ENCODE peak calls at places on chromosome 20, in nine cellular contexts. One of them, this sample, is unnamed.

GRCh38 chr20:2316847-2317495 is 21.2 kb downstream of the TGM3 start:
- DNase-seq in aorta: no peak
- DNase-seq in naive thymus-derived CD4-positive, alpha-beta T cell: no peak
- DNase-seq in OCI-LY7: no peak
- DNase-seq in left ventricle myocardium inferior: no peak
- DNase-seq in mammary epithelial cell: no peak
- DNase-seq in uterus: no peak
- DNase-seq in heart left ventricle: no peak
- DNase-seq in neuronal stem cell: no peak
- DNase-seq in this sample: no peak

GRCh38 chr20:13525225-13525940 is 113.3 kb downstream of the TASP1 start:
- DNase-seq in aorta: no peak
- DNase-seq in naive thymus-derived CD4-positive, alpha-beta T cell: no peak
- DNase-seq in OCI-LY7: no peak
- DNase-seq in left ventricle myocardium inferior: no peak
- DNase-seq in mammary epithelial cell: peak
- DNase-seq in uterus: no peak
- DNase-seq in heart left ventricle: no peak
- DNase-seq in neuronal stem cell: no peak
- DNase-seq in this sample: no peak

GRCh38 chr20:50237349-50237748 is 46.7 kb downstream of the CEBPB start:
- DNase-seq in aorta: peak
- DNase-seq in naive thymus-derived CD4-positive, alpha-beta T cell: no peak
- DNase-seq in OCI-LY7: no peak
- DNase-seq in left ventricle myocardium inferior: no peak
- DNase-seq in mammary epithelial cell: peak
- DNase-seq in uterus: no peak
- DNase-seq in heart left ventricle: no peak
- DNase-seq in neuronal stem cell: no peak
- DNase-seq in this sample: no peak

GRCh38 chr20:7650481-7650880 is 289.8 kb downstream of the HAO1 start:
- DNase-seq in aorta: no peak
- DNase-seq in naive thymus-derived CD4-positive, alpha-beta T cell: no peak
- DNase-seq in OCI-LY7: peak
- DNase-seq in left ventricle myocardium inferior: no peak
- DNase-seq in mammary epithelial cell: peak
- DNase-seq in uterus: no peak
- DNase-seq in heart left ventricle: peak
- DNase-seq in neuronal stem cell: no peak
- DNase-seq in this sample: no peak

GRCh38 chr20:63968136-63968927 is 1.4 kb downstream of the ZNF512B start:
- DNase-seq in aorta: no peak
- DNase-seq in naive thymus-derived CD4-positive, alpha-beta T cell: no peak
- DNase-seq in OCI-LY7: no peak
- DNase-seq in left ventricle myocardium inferior: peak
- DNase-seq in mammary epithelial cell: no peak
- DNase-seq in uterus: peak
- DNase-seq in heart left ventricle: peak
- DNase-seq in neuronal stem cell: no peak
- DNase-seq in this sample: no peak

GRCh38 chr20:44050925-44051660 is 135.9 kb downstream of the JPH2 start:
- DNase-seq in aorta: no peak
- DNase-seq in naive thymus-derived CD4-positive, alpha-beta T cell: no peak
- DNase-seq in OCI-LY7: no peak
- DNase-seq in left ventricle myocardium inferior: no peak
- DNase-seq in mammary epithelial cell: no peak
- DNase-seq in uterus: no peak
- DNase-seq in heart left ventricle: no peak
- DNase-seq in neuronal stem cell: no peak
- DNase-seq in this sample: no peak

GRCh38 chr20:47749367-47749766 is 35.9 kb downstream of the SULF2 start:
- DNase-seq in aorta: peak
- DNase-seq in naive thymus-derived CD4-positive, alpha-beta T cell: no peak
- DNase-seq in OCI-LY7: no peak
- DNase-seq in left ventricle myocardium inferior: peak
- DNase-seq in mammary epithelial cell: no peak
- DNase-seq in uterus: peak
- DNase-seq in heart left ventricle: peak
- DNase-seq in neuronal stem cell: no peak
- DNase-seq in this sample: no peak

GRCh38 chr20:768426-768978 is at the start of gene SLC52A3:
- DNase-seq in aorta: no peak
- DNase-seq in naive thymus-derived CD4-positive, alpha-beta T cell: no peak
- DNase-seq in OCI-LY7: no peak
- DNase-seq in left ventricle myocardium inferior: peak
- DNase-seq in mammary epithelial cell: peak
- DNase-seq in uterus: peak
- DNase-seq in heart left ventricle: peak
- DNase-seq in neuronal stem cell: no peak
- DNase-seq in this sample: peak

GRCh38 chr20:31559704-31560093 is 45.4 kb upstream of the ID1 start:
- DNase-seq in aorta: no peak
- DNase-seq in naive thymus-derived CD4-positive, alpha-beta T cell: no peak
- DNase-seq in OCI-LY7: no peak
- DNase-seq in left ventricle myocardium inferior: no peak
- DNase-seq in mammary epithelial cell: no peak
- DNase-seq in uterus: no peak
- DNase-seq in heart left ventricle: no peak
- DNase-seq in neuronal stem cell: no peak
- DNase-seq in this sample: no peak

GRCh38 chr20:40050596-40050995 is 638.4 kb downstream of the MAFB start:
- DNase-seq in aorta: no peak
- DNase-seq in naive thymus-derived CD4-positive, alpha-beta T cell: no peak
- DNase-seq in OCI-LY7: no peak
- DNase-seq in left ventricle myocardium inferior: no peak
- DNase-seq in mammary epithelial cell: peak
- DNase-seq in uterus: no peak
- DNase-seq in heart left ventricle: no peak
- DNase-seq in neuronal stem cell: no peak
- DNase-seq in this sample: no peak

GRCh38 chr20:4045741-4046140 is 30.4 kb upstream of the RNF24 start:
- DNase-seq in aorta: no peak
- DNase-seq in naive thymus-derived CD4-positive, alpha-beta T cell: no peak
- DNase-seq in OCI-LY7: no peak
- DNase-seq in left ventricle myocardium inferior: no peak
- DNase-seq in mammary epithelial cell: peak
- DNase-seq in uterus: no peak
- DNase-seq in heart left ventricle: no peak
- DNase-seq in neuronal stem cell: no peak
- DNase-seq in this sample: no peak

GRCh38 chr20:9203081-9203447 is 134.2 kb downstream of the PLCB4 start:
- DNase-seq in aorta: no peak
- DNase-seq in naive thymus-derived CD4-positive, alpha-beta T cell: no peak
- DNase-seq in OCI-LY7: no peak
- DNase-seq in left ventricle myocardium inferior: no peak
- DNase-seq in mammary epithelial cell: no peak
- DNase-seq in uterus: no peak
- DNase-seq in heart left ventricle: no peak
- DNase-seq in neuronal stem cell: no peak
- DNase-seq in this sample: no peak

GRCh38 chr20:48526936-48527335 is 300.9 kb downstream of the PREX1 start:
- DNase-seq in aorta: no peak
- DNase-seq in naive thymus-derived CD4-positive, alpha-beta T cell: no peak
- DNase-seq in OCI-LY7: no peak
- DNase-seq in left ventricle myocardium inferior: no peak
- DNase-seq in mammary epithelial cell: no peak
- DNase-seq in uterus: no peak
- DNase-seq in heart left ventricle: no peak
- DNase-seq in neuronal stem cell: no peak
- DNase-seq in this sample: no peak

GRCh38 chr20:12798286-12798685 is 210.5 kb upstream of the SPTLC3 start:
- DNase-seq in aorta: no peak
- DNase-seq in naive thymus-derived CD4-positive, alpha-beta T cell: no peak
- DNase-seq in OCI-LY7: no peak
- DNase-seq in left ventricle myocardium inferior: no peak
- DNase-seq in mammary epithelial cell: no peak
- DNase-seq in uterus: no peak
- DNase-seq in heart left ventricle: no peak
- DNase-seq in neuronal stem cell: no peak
- DNase-seq in this sample: no peak

DNA sequence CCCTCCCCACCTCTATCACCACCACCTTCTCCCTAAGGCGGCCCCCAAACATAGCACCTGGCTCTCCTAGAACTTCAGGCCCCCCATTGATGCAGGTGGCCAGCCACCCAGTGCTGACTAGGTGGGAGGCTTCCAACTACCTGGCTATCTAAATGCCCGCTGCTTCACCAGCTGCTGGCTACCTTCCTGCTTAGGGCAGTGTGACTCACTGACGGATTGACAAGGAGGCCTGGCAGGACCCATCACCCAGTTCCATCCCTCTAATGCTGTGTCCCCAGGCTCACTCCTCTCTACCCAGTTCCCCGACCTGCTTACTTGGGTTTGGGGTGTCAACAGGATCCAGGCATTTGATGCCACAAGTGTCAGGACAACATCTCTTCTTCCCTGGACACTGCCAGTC is 1.1 kb downstream of the SLPI start:
- DNase-seq in aorta: no peak
- DNase-seq in naive thymus-derived CD4-positive, alpha-beta T cell: no peak
- DNase-seq in OCI-LY7: no peak
- DNase-seq in left ventricle myocardium inferior: no peak
- DNase-seq in mammary epithelial cell: no peak
- DNase-seq in uterus: no peak
- DNase-seq in heart left ventricle: no peak
- DNase-seq in neuronal stem cell: no peak
- DNase-seq in this sample: no peak
- H3K27ac ChIP-seq in aorta: no peak
- H3K27ac ChIP-seq in naive thymus-derived CD4-positive, alpha-beta T cell: no peak
- H3K27ac ChIP-seq in OCI-LY7: no peak
- H3K27ac ChIP-seq in left ventricle myocardium inferior: no peak
- H3K27ac ChIP-seq in mammary epithelial cell: no peak
- H3K27ac ChIP-seq in uterus: no peak
- H3K27ac ChIP-seq in heart left ventricle: no peak
- H3K27ac ChIP-seq in neuronal stem cell: no peak
- H3K27ac ChIP-seq in this sample: no peak

GRCh38 chr20:58818585-58819285 is 32.0 kb downstream of the GNAS-AS1 start:
- DNase-seq in aorta: no peak
- DNase-seq in naive thymus-derived CD4-positive, alpha-beta T cell: no peak
- DNase-seq in OCI-LY7: no peak
- DNase-seq in left ventricle myocardium inferior: no peak
- DNase-seq in mammary epithelial cell: peak
- DNase-seq in uterus: no peak
- DNase-seq in heart left ventricle: no peak
- DNase-seq in neuronal stem cell: no peak
- DNase-seq in this sample: no peak
- H3K27ac ChIP-seq in aorta: no peak
- H3K27ac ChIP-seq in naive thymus-derived CD4-positive, alpha-beta T cell: no peak
- H3K27ac ChIP-seq in OCI-LY7: no peak
- H3K27ac ChIP-seq in left ventricle myocardium inferior: no peak
- H3K27ac ChIP-seq in mammary epithelial cell: no peak
- H3K27ac ChIP-seq in uterus: no peak
- H3K27ac ChIP-seq in heart left ventricle: no peak
- H3K27ac ChIP-seq in neuronal stem cell: no peak
- H3K27ac ChIP-seq in this sample: no peak

GRCh38 chr20:41427833-41428232 is 61.2 kb upstream of the EMILIN3 start:
- DNase-seq in aorta: no peak
- DNase-seq in naive thymus-derived CD4-positive, alpha-beta T cell: no peak
- DNase-seq in OCI-LY7: no peak
- DNase-seq in left ventricle myocardium inferior: no peak
- DNase-seq in mammary epithelial cell: no peak
- DNase-seq in uterus: no peak
- DNase-seq in heart left ventricle: no peak
- DNase-seq in neuronal stem cell: no peak
- DNase-seq in this sample: no peak

GRCh38 chr20:41437836-41438235 is 71.2 kb upstream of the EMILIN3 start:
- DNase-seq in aorta: no peak
- DNase-seq in naive thymus-derived CD4-positive, alpha-beta T cell: no peak
- DNase-seq in OCI-LY7: no peak
- DNase-seq in left ventricle myocardium inferior: no peak
- DNase-seq in mammary epithelial cell: peak
- DNase-seq in uterus: no peak
- DNase-seq in heart left ventricle: no peak
- DNase-seq in neuronal stem cell: no peak
- DNase-seq in this sample: no peak

GRCh38 chr20:41428285-41428684 is 61.7 kb upstream of the EMILIN3 start:
- DNase-seq in aorta: no peak
- DNase-seq in naive thymus-derived CD4-positive, alpha-beta T cell: peak
- DNase-seq in OCI-LY7: no peak
- DNase-seq in left ventricle myocardium inferior: no peak
- DNase-seq in mammary epithelial cell: peak
- DNase-seq in uterus: no peak
- DNase-seq in heart left ventricle: no peak
- DNase-seq in neuronal stem cell: no peak
- DNase-seq in this sample: no peak

GRCh38 chr20:41436679-41437078 is 70.1 kb upstream of the EMILIN3 start:
- DNase-seq in aorta: no peak
- DNase-seq in naive thymus-derived CD4-positive, alpha-beta T cell: peak
- DNase-seq in OCI-LY7: no peak
- DNase-seq in left ventricle myocardium inferior: no peak
- DNase-seq in mammary epithelial cell: peak
- DNase-seq in uterus: no peak
- DNase-seq in heart left ventricle: no peak
- DNase-seq in neuronal stem cell: no peak
- DNase-seq in this sample: no peak

DNA sequence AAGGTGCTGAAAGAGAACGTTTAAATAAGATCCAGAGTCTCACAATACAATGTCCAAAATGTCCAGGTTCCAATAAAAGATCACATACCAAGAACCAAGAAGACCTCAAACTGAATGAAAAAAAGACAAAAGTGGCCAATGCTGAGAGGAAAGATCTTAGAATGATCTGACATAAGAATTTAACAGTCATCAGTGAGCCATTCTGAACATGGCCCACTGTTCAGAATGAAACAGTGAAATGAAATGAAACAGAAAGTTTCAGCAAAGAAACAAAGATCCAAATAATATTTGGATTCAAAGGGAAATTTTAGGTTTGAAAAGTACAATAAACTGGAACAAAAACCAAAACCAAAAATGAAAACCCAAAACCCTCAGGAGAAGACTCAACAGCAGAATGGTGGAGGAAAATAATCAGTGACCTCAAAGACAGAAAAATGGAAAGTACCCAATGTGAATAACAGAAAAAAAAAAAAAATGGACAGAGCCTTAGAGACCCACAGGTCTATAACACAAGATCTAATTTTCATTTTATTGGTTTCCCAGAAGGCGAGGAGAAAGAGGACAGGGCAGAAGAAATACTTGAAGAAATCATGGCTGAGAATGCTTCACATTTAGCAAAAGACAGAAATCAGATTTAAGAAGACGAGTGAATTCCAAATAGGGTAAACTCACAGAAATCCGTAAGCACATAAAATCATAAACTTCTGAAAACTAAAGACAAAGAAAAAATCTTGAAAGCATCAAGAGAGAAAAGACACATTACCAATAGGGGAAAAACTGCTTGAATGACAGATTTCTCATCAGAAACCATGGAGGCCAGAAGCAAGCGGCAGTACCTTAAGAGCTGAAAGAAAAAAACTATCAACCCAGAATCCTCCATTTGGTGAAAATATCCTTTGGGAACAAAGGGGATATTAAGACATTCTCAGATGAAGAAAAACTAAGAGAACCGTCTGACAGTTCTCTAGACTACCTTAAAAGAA is 66.3 kb upstream of the EMILIN3 start:
- DNase-seq in aorta: no peak
- DNase-seq in naive thymus-derived CD4-positive, alpha-beta T cell: no peak
- DNase-seq in OCI-LY7: no peak
- DNase-seq in left ventricle myocardium inferior: no peak
- DNase-seq in mammary epithelial cell: no peak
- DNase-seq in uterus: no peak
- DNase-seq in heart left ventricle: no peak
- DNase-seq in neuronal stem cell: no peak
- DNase-seq in this sample: no peak
- H3K27ac ChIP-seq in aorta: no peak
- H3K27ac ChIP-seq in naive thymus-derived CD4-positive, alpha-beta T cell: no peak
- H3K27ac ChIP-seq in OCI-LY7: no peak
- H3K27ac ChIP-seq in left ventricle myocardium inferior: no peak
- H3K27ac ChIP-seq in mammary epithelial cell: no peak
- H3K27ac ChIP-seq in uterus: no peak
- H3K27ac ChIP-seq in heart left ventricle: no peak
- H3K27ac ChIP-seq in neuronal stem cell: no peak
- H3K27ac ChIP-seq in this sample: no peak

GRCh38 chr20:53942121-53942816 is 128.1 kb downstream of the BCAS1 start:
- DNase-seq in aorta: no peak
- DNase-seq in naive thymus-derived CD4-positive, alpha-beta T cell: no peak
- DNase-seq in OCI-LY7: peak
- DNase-seq in left ventricle myocardium inferior: no peak
- DNase-seq in mammary epithelial cell: no peak
- DNase-seq in uterus: no peak
- DNase-seq in heart left ventricle: no peak
- DNase-seq in neuronal stem cell: no peak
- DNase-seq in this sample: no peak
- H3K27ac ChIP-seq in aorta: no peak
- H3K27ac ChIP-seq in naive thymus-derived CD4-positive, alpha-beta T cell: no peak
- H3K27ac ChIP-seq in OCI-LY7: peak
- H3K27ac ChIP-seq in left ventricle myocardium inferior: peak
- H3K27ac ChIP-seq in mammary epithelial cell: no peak
- H3K27ac ChIP-seq in uterus: peak
- H3K27ac ChIP-seq in heart left ventricle: no peak
- H3K27ac ChIP-seq in neuronal stem cell: peak
- H3K27ac ChIP-seq in this sample: no peak

This sample was measured in lung.